ENCODE peak calls at places on chromosomes 12 and 14, in seven cellular contexts. U, D, P, E, N, K and C are unnamed samples.
A peak's percentile ranks its signal among the peaks of the same experiment; 100 is the strongest.

GRCh38 chr12:120538281-120539156 is 4.4 kb downstream of the RNF10 start:
- DNase-seq in U (no peak), D (no peak), P (no peak), E (peak; percentile 55), N (peak; percentile 64), K (peak; percentile 33), C (peak; percentile 77)

GRCh38 chr14:55500219-55500701 is 59.8 kb upstream of the TBPL2 start:
- DNase-seq in U (no peak), D (no peak), P (no peak), E (no peak), N (no peak), K (no peak), C (no peak)

GRCh38 chr12:9034095-9034494 is 44.7 kb downstream of the KLRG1 start:
- DNase-seq in U (no peak), D (no peak), P (no peak), E (no peak), N (no peak), K (no peak), C (no peak)

GRCh38 chr12:95446511-95446910 is 27.4 kb upstream of the METAP2 start:
- DNase-seq in U (no peak), D (no peak), P (no peak), E (peak; percentile 56), N (no peak), K (no peak), C (no peak)

GRCh38 chr12:122837306-122838265 is 2.3 kb downstream of the HIP1R start:
- DNase-seq in U (no peak), D (no peak), P (no peak), E (no peak), N (no peak), K (no peak), C (no peak)

GRCh38 chr14:23183076-23183475 is 384 bp downstream of the SLC7A8 start:
- DNase-seq in U (no peak), D (no peak), P (no peak), E (no peak), N (no peak), K (no peak), C (no peak)

GRCh38 chr12:123133701-123134100 is 17.2 kb downstream of the PITPNM2 start:
- DNase-seq in U (no peak), D (no peak), P (no peak), E (no peak), N (no peak), K (no peak), C (no peak)

GRCh38 chr12:24574538-24574937 is 374.4 kb downstream of the BCAT1 start:
- DNase-seq in U (no peak), D (no peak), P (no peak), E (no peak), N (no peak), K (no peak), C (no peak)

GRCh38 chr14:77904218-77904617 is 104.3 kb downstream of the ADCK1 start:
- DNase-seq in U (no peak), D (no peak), P (no peak), E (no peak), N (no peak), K (no peak), C (no peak)